ENCODE peak calls at places on chromosomes 3 and 15, in five cellular contexts. J is right atrium auricular region, B is HCT116, H is brain microvascular endothelial cell, Z is SK-N-SH. C is an unnamed sample.

GRCh38 chr3:1374471-1374870 is 281.6 kb downstream of the CNTN6 start:
- DNase-seq in J (no peak), B (no peak), Z (no peak), H (no peak), C (no peak)

GRCh38 chr3:165854696-165855095 is 17.5 kb upstream of the BCHE start:
- DNase-seq in J (no peak), B (no peak), Z (peak), H (peak), C (peak)

GRCh38 chr3:29065211-29065785 is 215.6 kb upstream of the RBMS3 start:
- DNase-seq in H (peak), B (no peak), J (peak), Z (peak), C (peak)

GRCh38 chr15:35932541-35932940 is 386.6 kb upstream of the DPH6 start:
- DNase-seq in Z (peak), H (peak), J (no peak), B (no peak), C (no peak)

GRCh38 chr15:58332676-58333400 is 99.0 kb upstream of the LIPC start:
- DNase-seq in Z (no peak), J (no peak), H (peak), B (no peak), C (no peak)

GRCh38 chr3:76429536-76430177 is 610.2 kb upstream of the ROBO2 start:
- DNase-seq in Z (no peak), J (no peak), H (no peak), B (no peak), C (no peak)

GRCh38 chr15:32677238-32677750 is 35.8 kb downstream of the SCG5 start:
- DNase-seq in H (no peak), J (no peak), B (no peak), Z (no peak), C (no peak)

GRCh38 chr15:50051811-50052419 is 67.1 kb downstream of the ATP8B4 start:
- DNase-seq in J (peak), H (peak), B (peak), Z (peak), C (peak)

GRCh38 chr15:90021108-90021507 is 20.0 kb downstream of the ZNF710 start:
- DNase-seq in J (no peak), H (no peak), B (no peak), Z (no peak), C (no peak)

GRCh38 chr3:29440321-29441019 is 159.6 kb downstream of the RBMS3 start:
- DNase-seq in J (no peak), Z (no peak), B (no peak), H (no peak), C (no peak)

GRCh38 chr3:14266361-14266760 is 87.7 kb downstream of the LSM3 start:
- DNase-seq in H (peak), Z (no peak), B (no peak), J (no peak), C (no peak)

GRCh38 chr3:169764164-169764452 is 752 bp downstream of the TERC start:
- DNase-seq in Z (no peak), J (no peak), H (no peak), B (no peak), C (no peak)

GRCh38 chr15:72464251-72464650 is 9.9 kb upstream of the ARIH1 start:
- DNase-seq in Z (no peak), H (no peak), B (no peak), J (no peak), C (no peak)

GRCh38 chr3:16113704-16114103 is 60.8 kb upstream of the GALNT15 start:
- DNase-seq in H (peak), B (no peak), Z (no peak), J (no peak), C (no peak)

GRCh38 chr15:39792954-39793353 is 10.3 kb upstream of the FSIP1 start:
- DNase-seq in Z (peak), J (no peak), H (peak), B (no peak), C (no peak)

GRCh38 chr15:65189102-65189740 is 4.1 kb upstream of the CLPX start:
- DNase-seq in J (no peak), Z (peak), H (peak), B (peak), C (peak)

GRCh38 chr3:161413127-161413854 is 42.0 kb upstream of the SPTSSB start:
- DNase-seq in Z (no peak), J (peak), B (no peak), H (peak), C (no peak)
- TF ChIP-seq CTCF in Z (no peak), J (no peak), B (no peak), H (no peak), C (no peak)

GRCh38 chr15:37791693-37792092 is 142.7 kb upstream of the TMCO5A start:
- DNase-seq in Z (no peak), B (no peak), J (no peak), H (no peak), C (no peak)
- H3K27ac ChIP-seq in Z (peak), B (no peak), J (no peak), H (peak), C (no peak)

GRCh38 chr15:91857772-91858171 is 4.3 kb downstream of the SLCO3A1 start:
- DNase-seq in Z (no peak), H (no peak), B (no peak), J (no peak), C (no peak)

GRCh38 chr15:91855241-91855640 is 1.7 kb downstream of the SLCO3A1 start:
- DNase-seq in J (no peak), Z (no peak), H (no peak), B (no peak), C (no peak)

GRCh38 chr15:91853968-91854943 is 748 bp downstream of the SLCO3A1 start:
- DNase-seq in Z (peak), H (no peak), J (no peak), B (no peak), C (peak)

GRCh38 chr15:91857224-91857585 is 3.7 kb downstream of the SLCO3A1 start:
- DNase-seq in H (no peak), Z (no peak), B (no peak), J (no peak), C (no peak)

DNA sequence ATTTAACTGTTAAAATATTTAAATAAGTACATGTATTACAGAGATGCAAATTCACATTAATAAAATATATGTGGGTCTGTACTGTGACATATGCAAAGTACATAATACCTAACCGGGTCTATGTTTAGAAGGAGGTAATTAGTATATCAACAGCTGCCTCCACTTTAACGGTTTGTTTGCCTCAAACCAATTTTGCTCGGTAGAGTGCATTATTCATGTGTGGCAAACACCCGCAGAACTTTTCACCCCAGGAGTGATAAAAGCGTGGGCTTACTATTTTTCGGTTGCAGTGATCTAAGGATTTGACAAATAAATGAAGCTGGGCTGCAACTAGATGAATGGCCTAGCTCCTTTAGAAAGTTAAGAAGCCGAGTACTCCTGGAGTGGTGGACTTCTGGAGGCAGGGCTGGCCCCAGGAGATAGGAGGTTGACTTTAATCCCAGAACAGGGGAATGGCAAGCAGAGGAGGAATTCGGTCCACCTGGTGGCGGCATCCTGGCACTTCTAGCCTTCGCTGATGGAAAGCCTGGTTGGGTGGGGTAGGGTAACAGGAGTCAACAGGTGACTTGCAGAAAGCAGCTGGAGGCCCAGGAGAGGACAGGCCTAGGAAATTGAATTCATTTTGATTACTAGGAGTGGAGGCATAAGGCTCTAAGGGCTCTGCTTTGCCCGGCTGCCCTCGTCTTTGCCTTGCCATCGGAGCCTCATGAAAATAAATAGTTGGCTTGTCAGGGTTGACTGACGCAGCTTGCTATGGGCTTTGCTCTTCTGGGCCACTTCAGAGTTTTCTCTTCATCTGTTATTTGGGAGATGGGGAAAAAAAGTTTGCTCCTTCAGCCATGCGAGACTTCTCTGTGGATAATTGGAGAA is 2.4 kb downstream of the SLCO3A1 start:
- DNase-seq in B (no peak), J (no peak), H (no peak), Z (peak), C (peak)
- TF ChIP-seq CTCF in B (peak), J (peak), H (peak), Z (peak), C (no peak)

DNA sequence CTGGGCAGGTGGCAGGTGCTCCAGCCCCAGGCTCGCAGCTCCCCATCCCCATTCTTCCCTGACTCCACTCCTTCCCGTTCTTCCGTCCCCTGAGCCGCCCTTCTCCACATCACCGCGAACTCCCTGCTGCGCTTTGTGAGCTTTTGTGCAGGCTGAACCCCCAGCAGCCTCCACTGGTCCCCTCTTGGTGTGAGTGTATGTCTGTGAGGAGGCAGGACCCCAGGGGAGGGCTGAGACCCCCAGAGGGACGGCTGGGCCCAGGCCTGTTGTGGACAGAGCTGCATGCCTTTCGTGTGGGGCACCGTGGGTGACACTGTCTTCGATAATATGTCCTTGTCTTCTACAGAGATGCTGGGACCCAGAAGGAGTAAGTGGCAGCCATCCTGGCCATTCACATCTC is 7.3 kb upstream of the ITIH3 start:
- DNase-seq in Z (no peak), H (no peak), J (no peak), B (no peak), C (no peak)
- H3K27ac ChIP-seq in Z (no peak), H (no peak), J (no peak), B (no peak), C (no peak)

GRCh38 chr3:23916886-23917815 is at the start of the genes NKIRAS1 and RPL15:
- DNase-seq in H (peak), J (peak), B (peak), Z (peak), C (peak)
- TF ChIP-seq CTCF in H (peak), J (peak), B (peak), Z (no peak), C (no peak)

DNA sequence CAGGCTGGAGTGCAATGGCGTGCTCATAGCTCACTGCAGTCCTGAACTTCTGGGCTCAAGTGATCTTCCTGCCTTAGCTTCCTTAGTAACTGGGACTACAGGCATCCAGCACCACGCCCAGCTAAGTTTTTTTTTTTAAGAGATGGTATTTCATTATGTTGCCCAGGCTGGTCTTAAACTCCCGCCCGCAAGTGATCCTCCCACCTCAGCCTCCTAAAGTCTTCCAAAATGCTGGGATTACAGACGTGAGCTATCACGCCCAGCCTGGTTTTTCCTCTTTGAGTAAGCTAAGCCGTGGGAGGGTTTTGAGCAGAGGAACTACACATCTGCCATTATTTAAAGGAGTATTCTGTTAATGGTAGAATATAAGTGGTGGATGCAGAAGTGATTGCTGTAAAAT is 7.4 kb upstream of the LRRFIP2 start:
- DNase-seq in J (no peak), B (no peak), Z (no peak), H (no peak), C (no peak)
- H3K27ac ChIP-seq in J (peak), B (no peak), Z (no peak), H (no peak), C (peak)

C was measured in RWPE1.